ENCODE peak calls at places on chromosomes 3 and 15, in seven cellular contexts. I, H, W, B, Z, C and A are unnamed samples.

GRCh38 chr15:91338763-91339162 is 238.7 kb downstream of the SV2B start:
- DNase-seq in I (peak; percentile 1), H (peak; percentile 50), W (no peak), B (no peak), Z (no peak), C (no peak), A (no peak)

GRCh38 chr3:5699313-5699712 is 511.8 kb downstream of the EDEM1 start:
- DNase-seq in I (no peak), H (no peak), W (no peak), B (no peak), Z (peak; percentile 22), C (no peak), A (no peak)

GRCh38 chr3:179703816-179704215 is 51.0 kb downstream of the USP13 start:
- DNase-seq in I (no peak), H (no peak), W (no peak), B (no peak), Z (no peak), C (no peak), A (no peak)

GRCh38 chr15:31495281-31495680 is 168.6 kb downstream of the KLF13 start:
- DNase-seq in I (no peak), H (no peak), W (no peak), B (no peak), Z (no peak), C (no peak), A (no peak)

GRCh38 chr15:61996056-61996635 is 64.1 kb downstream of the VPS13C start:
- DNase-seq in I (no peak), H (no peak), W (no peak), B (no peak), Z (no peak), C (no peak), A (peak; percentile 9)

GRCh38 chr15:73305331-73306211 is 63.2 kb downstream of the HCN4 start:
- DNase-seq in I (peak; percentile 68), H (peak; percentile 56), W (no peak), B (peak; percentile 20), Z (peak; percentile 28), C (no peak), A (peak; percentile 61)

GRCh38 chr3:123783050-123783724 is 100.9 kb downstream of the MYLK start:
- DNase-seq in I (peak; percentile 37), H (no peak), W (no peak), B (no peak), Z (no peak), C (no peak), A (no peak)

GRCh38 chr15:31457631-31458526 is 131.2 kb downstream of the KLF13 start:
- DNase-seq in I (peak; percentile 76), H (no peak), W (peak; percentile 75), B (no peak), Z (no peak), C (no peak), A (no peak)

GRCh38 chr3:114338651-114339357 is 45.0 kb downstream of the TIGIT start:
- DNase-seq in I (no peak), H (no peak), W (no peak), B (no peak), Z (no peak), C (no peak), A (no peak)

GRCh38 chr3:113707835-113708234 is 11.4 kb upstream of the USF3 start:
- DNase-seq in I (no peak), H (no peak), W (no peak), B (no peak), Z (no peak), C (no peak), A (no peak)

GRCh38 chr15:66621491-66622467 is 56.0 kb upstream of the LCTL start:
- DNase-seq in I (no peak), H (no peak), W (no peak), B (no peak), Z (peak; percentile 32), C (no peak), A (no peak)

GRCh38 chr15:85973584-85974347 is 105.9 kb upstream of the AGBL1 start:
- DNase-seq in I (no peak), H (peak; percentile 59), W (no peak), B (no peak), Z (no peak), C (no peak), A (no peak)

GRCh38 chr3:175075269-175075668 is 216.1 kb downstream of the NAALADL2 start:
- DNase-seq in I (peak; percentile 73), H (no peak), W (no peak), B (no peak), Z (no peak), C (no peak), A (no peak)
- TF ChIP-seq CTCF in I (no peak), H (no peak), W (no peak), B (no peak), Z (no peak), C (no peak), A (no peak)

GRCh38 chr15:39312984-39313383 is 267.9 kb upstream of the THBS1 start:
- DNase-seq in I (no peak), H (no peak), W (no peak), B (no peak), Z (peak; percentile 78), C (no peak), A (peak; percentile 10)
- TF ChIP-seq CTCF in I (no peak), H (no peak), W (peak; percentile 19), B (peak; percentile 52), Z (peak; percentile 61), C (peak; percentile 70), A (peak; percentile 39)

GRCh38 chr15:57542505-57542817 is 49.2 kb upstream of the MYZAP start:
- DNase-seq in I (no peak), H (no peak), W (no peak), B (no peak), Z (no peak), C (no peak), A (no peak)
- TF ChIP-seq CTCF in I (no peak), H (no peak), W (no peak), B (no peak), Z (peak; percentile 5), C (no peak), A (no peak)

GRCh38 chr3:125045965-125046364 is 9.8 kb downstream of the HEG1 start:
- DNase-seq in I (peak; percentile 78), H (no peak), W (peak; percentile 39), B (no peak), Z (no peak), C (no peak), A (no peak)
- TF ChIP-seq CTCF in I (peak; percentile 32), H (no peak), W (peak; percentile 55), B (peak; percentile 41), Z (no peak), C (no peak), A (no peak)

GRCh38 chr3:172040078-172040975 is 949 bp downstream of the FNDC3B start:
- DNase-seq in I (peak; percentile 88), H (peak; percentile 75), W (peak; percentile 55), B (no peak), Z (peak; percentile 79), C (peak; percentile 54), A (peak; percentile 79)
- TF ChIP-seq CTCF in I (peak; percentile 27), H (no peak), W (peak; percentile 11), B (peak; percentile 33), Z (peak; percentile 18), C (peak; percentile 32), A (no peak)

GRCh38 chr3:58028902-58029301 is 20.7 kb downstream of the FLNB start:
- DNase-seq in I (no peak), H (no peak), W (no peak), B (no peak), Z (no peak), C (no peak), A (no peak)

GRCh38 chr3:58025406-58025805 is 17.2 kb downstream of the FLNB start:
- DNase-seq in I (no peak), H (no peak), W (no peak), B (no peak), Z (no peak), C (no peak), A (no peak)

GRCh38 chr3:58027704-58028317 is 19.6 kb downstream of the FLNB start:
- DNase-seq in I (no peak), H (no peak), W (no peak), B (no peak), Z (no peak), C (no peak), A (no peak)

GRCh38 chr3:58025824-58026579 is 17.8 kb downstream of the FLNB start:
- DNase-seq in I (no peak), H (no peak), W (no peak), B (no peak), Z (peak; percentile 59), C (no peak), A (no peak)

DNA sequence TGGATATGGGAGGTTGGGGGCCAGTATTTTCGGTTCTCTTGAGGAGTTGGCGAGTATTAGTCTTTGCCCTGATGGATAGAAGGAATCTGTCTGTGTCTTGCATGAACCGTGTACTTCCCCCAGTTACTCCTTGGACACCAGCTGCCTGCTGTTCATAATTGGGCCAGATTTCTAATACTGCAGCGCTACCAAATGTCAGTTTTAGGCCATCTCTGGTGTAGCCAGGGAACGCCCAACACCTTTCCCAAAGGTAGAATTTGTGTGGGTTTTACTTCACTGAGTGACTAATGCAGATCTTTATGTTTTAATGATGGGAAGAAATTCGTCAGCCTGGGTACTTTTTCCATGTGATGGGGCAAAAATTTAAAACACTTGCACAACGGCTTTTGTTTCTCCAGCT is 18.4 kb downstream of the FLNB start:
- DNase-seq in I (no peak), H (no peak), W (no peak), B (no peak), Z (no peak), C (no peak), A (no peak)
- TF ChIP-seq CTCF in I (no peak), H (no peak), W (no peak), B (no peak), Z (no peak), C (no peak), A (no peak)

GRCh38 chr3:129469026-129469425 is 29.0 kb downstream of the IFT122 start:
- DNase-seq in I (no peak), H (no peak), W (no peak), B (no peak), Z (peak; percentile 50), C (no peak), A (no peak)
- TF ChIP-seq CTCF in I (no peak), H (no peak), W (no peak), B (no peak), Z (no peak), C (no peak), A (no peak)